ENCODE peak calls at places on chromosomes 6 and 20, in eight cellular contexts. M is GM23248, O is SK-N-SH, G is OCI-LY7, V is neural progenitor cell, B is HCT116, D is hepatocyte, E is GM23338. N is an unnamed sample.

GRCh38 chr6:2235782-2236495 is 9.5 kb downstream of the GMDS start:
- DNase-seq in M (no peak), V (no peak), G (no peak), E (no peak), B (no peak), D (no peak), O (peak; percentile 61), N (no peak)

GRCh38 chr20:35625584-35626385 is 10.2 kb downstream of the SPAG4 start:
- DNase-seq in M (no peak), O (no peak), E (no peak), B (no peak), G (no peak), D (no peak), V (no peak), N (peak; percentile 43)

GRCh38 chr6:73409395-73409794 is 14.8 kb downstream of the DDX43 start:
- DNase-seq in V (no peak), O (no peak), M (no peak), B (no peak), E (no peak), G (no peak), D (no peak), N (no peak)

GRCh38 chr6:34414999-34415858 is 10.6 kb downstream of the RPS10 start:
- DNase-seq in M (peak; percentile 79), E (peak; percentile 33), O (peak; percentile 47), V (no peak), B (peak; percentile 38), G (peak; percentile 69), D (peak; percentile 81), N (peak; percentile 72)

GRCh38 chr6:144725731-144726522 is 440.8 kb downstream of the UTRN start:
- DNase-seq in G (no peak), D (no peak), V (no peak), E (peak; percentile 29), O (peak; percentile 3), M (no peak), B (no peak), N (peak; percentile 50)

GRCh38 chr6:137415127-137415833 is 78.9 kb downstream of the OLIG3 start:
- DNase-seq in B (peak; percentile 28), E (peak; percentile 90), M (peak; percentile 87), O (peak; percentile 12), V (peak; percentile 82), D (peak; percentile 82), G (peak; percentile 66), N (peak; percentile 77)

GRCh38 chr20:35699914-35700624 is 864 bp downstream of the ROMO1 start:
- DNase-seq in D (no peak), V (no peak), O (no peak), M (peak; percentile 71), E (no peak), B (no peak), G (peak; percentile 13), N (no peak)

GRCh38 chr6:37779111-37779800 is 40.3 kb upstream of the ZFAND3 start:
- DNase-seq in O (peak; percentile 50), G (no peak), V (no peak), B (no peak), M (peak; percentile 49), D (no peak), E (no peak), N (no peak)

DNA sequence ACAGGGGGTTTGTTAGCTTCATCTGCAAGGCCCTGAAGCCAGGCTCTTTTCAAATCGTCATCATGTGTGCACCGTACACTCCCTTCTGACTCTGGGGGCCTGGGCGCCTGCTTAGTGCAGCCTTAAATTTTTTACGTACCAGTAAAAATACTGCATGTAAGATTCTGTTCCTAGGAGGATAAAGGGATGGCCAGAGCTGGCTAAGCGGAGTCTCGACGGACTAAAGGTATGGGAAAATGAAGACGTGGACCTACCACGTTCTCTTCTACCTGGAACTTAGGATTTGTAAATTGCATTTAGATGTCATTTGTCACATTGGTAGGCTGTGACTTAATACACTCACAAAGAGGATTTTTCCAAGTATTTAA is 149.3 kb upstream of the AFDN start:
- DNase-seq in M (no peak), B (no peak), O (no peak), G (no peak), E (no peak), V (no peak), D (no peak), N (no peak)
- TF ChIP-seq EZH2phosphoT487 in M (no peak), B (no peak), O (no peak), G (no peak), E (no peak), V (no peak), D (no peak), N (no peak)

DNA sequence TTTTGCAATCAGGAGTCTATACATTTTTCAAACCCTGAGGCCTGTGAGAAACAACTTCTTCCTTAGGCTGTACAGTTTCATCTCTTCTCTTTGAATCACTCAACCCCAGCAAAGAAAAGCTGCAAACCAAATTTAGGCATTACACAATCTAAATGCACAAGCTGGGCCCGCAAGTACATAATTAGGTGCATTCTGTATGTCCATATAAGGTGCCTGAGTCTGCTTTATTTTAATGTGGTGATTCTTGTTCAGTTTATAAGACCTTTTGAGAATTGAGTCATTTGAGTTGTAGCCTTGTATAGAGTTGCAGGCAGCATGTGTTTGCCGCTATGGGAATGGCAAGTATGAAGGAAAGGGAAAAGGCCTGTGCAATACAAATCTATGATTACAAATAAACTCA is 709.6 kb upstream of the MARCKS start:
- DNase-seq in B (no peak), V (no peak), M (peak; percentile 52), E (no peak), G (no peak), D (no peak), O (no peak), N (no peak)
- TF ChIP-seq EZH2phosphoT487 in B (no peak), V (no peak), M (no peak), E (no peak), G (no peak), D (no peak), O (no peak), N (no peak)

GRCh38 chr20:47066484-47067270 is 172.0 kb downstream of the EYA2 start:
- DNase-seq in D (no peak), M (no peak), B (no peak), G (no peak), E (no peak), V (no peak), O (no peak), N (no peak)
- TF ChIP-seq EZH2phosphoT487 in D (no peak), M (no peak), B (no peak), G (no peak), E (no peak), V (no peak), O (no peak), N (no peak)

DNA sequence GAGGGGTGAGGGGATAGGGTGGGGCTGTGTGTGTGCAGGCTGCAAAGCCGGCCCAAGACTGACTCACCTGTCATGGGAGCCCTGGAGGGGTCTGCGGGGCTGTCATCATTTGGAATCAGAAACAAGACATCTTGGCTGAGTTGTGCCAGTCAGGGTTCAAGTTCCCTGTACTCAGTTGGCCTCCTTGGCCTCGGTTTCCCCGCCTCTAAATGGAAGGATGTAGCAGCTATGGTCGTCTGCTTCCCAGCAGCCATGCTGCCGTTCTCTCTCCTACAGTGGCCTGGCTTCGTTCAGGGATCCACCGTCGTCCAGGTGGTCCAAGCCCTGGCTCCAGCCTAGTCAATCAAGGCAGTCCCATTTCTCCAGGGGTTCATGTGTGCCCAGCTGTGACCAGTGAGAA is 83.6 kb upstream of the PMEPA1 start:
- DNase-seq in G (no peak), B (no peak), O (no peak), V (no peak), E (no peak), D (no peak), M (no peak), N (no peak)
- TF ChIP-seq EZH2phosphoT487 in G (no peak), B (no peak), O (no peak), V (no peak), E (no peak), D (no peak), M (no peak), N (no peak)

GRCh38 chr6:117547688-117548621 is 54.4 kb downstream of the GOPC start:
- DNase-seq in D (no peak), V (no peak), E (peak; percentile 84), G (no peak), M (no peak), B (no peak), O (peak; percentile 80), N (no peak)

GRCh38 chr6:117550618-117551242 is 51.6 kb downstream of the GOPC start:
- DNase-seq in O (no peak), V (no peak), G (no peak), D (no peak), B (no peak), M (no peak), E (no peak), N (no peak)

GRCh38 chr6:117550078-117550600 is 52.2 kb downstream of the GOPC start:
- DNase-seq in O (no peak), G (no peak), E (no peak), D (no peak), M (no peak), B (no peak), V (no peak), N (peak; percentile 67)

GRCh38 chr6:117549606-117550005 is 52.7 kb downstream of the GOPC start:
- DNase-seq in E (no peak), O (no peak), V (no peak), G (no peak), M (no peak), D (no peak), B (no peak), N (no peak)

DNA sequence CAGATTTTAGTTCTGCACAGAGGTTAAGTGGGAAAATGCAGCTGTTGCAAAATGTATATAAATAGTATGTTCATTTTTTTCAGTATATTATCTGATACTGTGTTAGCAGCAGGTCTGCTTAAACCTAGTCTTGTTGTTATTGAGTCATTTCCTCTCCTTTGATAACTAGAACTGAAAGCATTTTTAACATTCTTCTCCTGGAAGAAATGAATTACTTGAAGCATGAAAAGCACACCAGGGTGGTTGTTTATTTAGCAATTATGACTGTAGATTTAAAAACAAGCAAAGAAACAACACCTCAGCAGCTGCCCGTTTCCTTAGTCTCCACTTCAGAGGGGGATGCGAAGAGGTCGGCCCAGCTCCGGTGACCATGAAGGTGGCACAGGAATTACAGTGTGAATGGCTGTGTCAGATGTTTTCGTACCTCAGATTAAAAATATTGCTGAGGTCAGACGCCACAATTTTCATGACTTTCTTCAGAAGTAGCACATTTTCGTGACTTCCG is 53.5 kb downstream of the GOPC start:
- DNase-seq in D (no peak), O (no peak), E (peak; percentile 21), B (no peak), V (no peak), M (peak; percentile 42), G (no peak), N (peak; percentile 75)
- TF ChIP-seq EZH2phosphoT487 in D (no peak), O (no peak), E (no peak), B (no peak), V (no peak), M (no peak), G (no peak), N (no peak)